ENCODE peak calls at places on chromosome 12, in eight cellular contexts. J is Calu3, K is T-helper 2 cell, V is Ammon's horn, S is RWPE1, T is COR-L47, H is PC-3, G is NCI-H1105. C is an unnamed sample.

GRCh38 chr12:57498143-57498524 is 10.3 kb downstream of the MARS1 start:
- DNase-seq in G (no peak), K (no peak), J (no peak), T (no peak), H (no peak), S (no peak), V (no peak), C (no peak)

GRCh38 chr12:42463671-42464070 is 125.9 kb downstream of the PRICKLE1 start:
- DNase-seq in T (no peak), S (no peak), K (no peak), H (no peak), G (no peak), V (no peak), J (no peak), C (no peak)

GRCh38 chr12:113647048-113647447 is 175.4 kb upstream of the LHX5 start:
- DNase-seq in H (no peak), V (peak; percentile 8), G (peak; percentile 28), S (no peak), T (no peak), J (peak; percentile 15), K (no peak), C (no peak)

GRCh38 chr12:13428538-13429265 is 232.2 kb downstream of the EMP1 start:
- DNase-seq in H (no peak), K (no peak), G (peak; percentile 35), J (no peak), T (peak; percentile 1), V (no peak), S (no peak), C (no peak)

GRCh38 chr12:68497702-68498101 is 113.0 kb upstream of the RAP1B start:
- DNase-seq in V (no peak), K (no peak), S (no peak), J (no peak), H (peak; percentile 50), T (no peak), G (no peak), C (peak; percentile 20)

GRCh38 chr12:104370989-104371870 is 67.7 kb downstream of the EID3 start:
- DNase-seq in S (peak; percentile 37), H (peak; percentile 99), V (no peak), K (no peak), J (peak; percentile 74), T (no peak), G (no peak), C (no peak)

GRCh38 chr12:129589503-129589902 is 314.3 kb downstream of the TMEM132D start:
- DNase-seq in G (no peak), H (no peak), T (no peak), K (no peak), V (no peak), S (no peak), J (no peak), C (no peak)

GRCh38 chr12:13251496-13251895 is 55.0 kb downstream of the EMP1 start:
- DNase-seq in H (no peak), V (no peak), J (no peak), K (no peak), S (no peak), G (no peak), T (no peak), C (peak; percentile 87)

GRCh38 chr12:77377116-77377515 is 311.7 kb upstream of the E2F7 start:
- DNase-seq in V (no peak), H (no peak), T (no peak), S (no peak), G (no peak), J (no peak), K (no peak), C (no peak)

GRCh38 chr12:69933115-69933552 is 108.1 kb downstream of the MYRFL start:
- DNase-seq in S (no peak), J (no peak), K (no peak), G (no peak), V (no peak), H (no peak), T (no peak), C (no peak)

GRCh38 chr12:27335364-27336145 is 2.9 kb downstream of the BMAL2 start:
- DNase-seq in J (peak; percentile 43), V (no peak), K (no peak), H (peak; percentile 87), G (no peak), S (no peak), T (no peak), C (no peak)

GRCh38 chr12:76422154-76422877 is 74.1 kb upstream of the BBS10 start:
- DNase-seq in S (no peak), V (peak; percentile 6), K (no peak), G (no peak), T (no peak), J (no peak), H (no peak), C (peak; percentile 7)

GRCh38 chr12:47071241-47071852 is 8.1 kb upstream of the PCED1B start:
- DNase-seq in H (peak; percentile 35), J (no peak), K (no peak), S (no peak), V (no peak), T (no peak), G (no peak), C (peak; percentile 17)

GRCh38 chr12:67452119-67452805 is 183.1 kb downstream of the CAND1 start:
- DNase-seq in T (no peak), S (no peak), J (no peak), V (peak; percentile 29), H (no peak), K (no peak), G (no peak), C (no peak)

GRCh38 chr12:118689793-118690192 is 291.5 kb upstream of the SRRM4 start:
- DNase-seq in T (no peak), J (no peak), G (no peak), K (no peak), H (no peak), S (no peak), V (no peak), C (no peak)

GRCh38 chr12:77630341-77630740 is 200.4 kb upstream of the NAV3 start:
- DNase-seq in K (no peak), G (no peak), J (no peak), V (no peak), T (no peak), H (no peak), S (no peak), C (no peak)

GRCh38 chr12:108565976-108566375 is 3.6 kb downstream of the ISCU start:
- DNase-seq in J (peak; percentile 89), T (peak; percentile 82), H (peak; percentile 96), K (peak; percentile 48), V (no peak), S (peak; percentile 85), G (peak; percentile 84), C (peak; percentile 55)

GRCh38 chr12:45849289-45849688 is 119.8 kb downstream of the ARID2 start:
- DNase-seq in T (no peak), K (no peak), H (peak; percentile 17), G (no peak), J (no peak), S (no peak), V (no peak), C (no peak)

GRCh38 chr12:694734-695503 is 31.7 kb upstream of the NINJ2 start:
- DNase-seq in H (no peak), J (peak; percentile 16), K (no peak), G (no peak), S (no peak), V (peak; percentile 42), T (no peak), C (no peak)

GRCh38 chr12:103827800-103828440 is 13.1 kb downstream of the NT5DC3 start:
- DNase-seq in J (no peak), H (no peak), S (no peak), G (no peak), V (no peak), K (no peak), T (no peak), C (no peak)

GRCh38 chr12:103046154-103046553 is 88.7 kb downstream of the ASCL1 start:
- DNase-seq in V (no peak), G (no peak), K (no peak), J (no peak), H (no peak), T (no peak), S (no peak), C (no peak)

GRCh38 chr12:46774011-46774633 is 51.7 kb downstream of the SLC38A4 start:
- DNase-seq in S (no peak), J (no peak), G (no peak), H (peak; percentile 65), V (no peak), K (no peak), T (no peak), C (no peak)

GRCh38 chr12:50452795-50453194 is 52.0 kb upstream of the DIP2B start:
- DNase-seq in G (no peak), K (no peak), H (no peak), S (no peak), T (no peak), V (no peak), J (no peak), C (no peak)

GRCh38 chr12:6840428-6841138 is at the start of gene GNB3:
- DNase-seq in T (no peak), G (no peak), V (no peak), K (no peak), S (no peak), H (no peak), J (no peak), C (no peak)

GRCh38 chr12:46998811-46999368 is 80.5 kb upstream of the PCED1B start:
- DNase-seq in J (no peak), T (no peak), K (no peak), G (no peak), V (no peak), S (peak; percentile 71), H (peak; percentile 86), C (no peak)

GRCh38 chr12:51183816-51184215 is 10.9 kb upstream of the TFCP2 start:
- DNase-seq in T (peak; percentile 47), H (peak; percentile 1), G (peak; percentile 40), V (no peak), S (no peak), J (no peak), K (no peak), C (peak; percentile 5)

GRCh38 chr12:19131020-19131431 is 1.5 kb downstream of the PLEKHA5 start:
- DNase-seq in G (no peak), S (peak; percentile 43), V (peak; percentile 34), H (peak; percentile 74), T (no peak), J (peak; percentile 15), K (no peak), C (peak; percentile 37)

GRCh38 chr12:64160718-64161060 is 61.4 kb downstream of the KICS2 start:
- DNase-seq in S (peak; percentile 65), V (no peak), K (no peak), J (no peak), G (no peak), T (no peak), H (peak; percentile 73), C (no peak)

GRCh38 chr12:84159245-84159644 is 753.4 kb downstream of the SLC6A15 start:
- DNase-seq in H (no peak), S (no peak), K (no peak), G (no peak), J (no peak), V (no peak), T (no peak), C (no peak)

GRCh38 chr12:4918950-4919660 is 9.4 kb downstream of the KCNA1 start:
- DNase-seq in K (no peak), S (no peak), G (no peak), V (no peak), T (no peak), H (no peak), J (no peak), C (no peak)

GRCh38 chr12:109385339-109386078 is 37.8 kb downstream of the MYO1H start:
- DNase-seq in G (peak; percentile 46), V (peak; percentile 32), K (no peak), H (peak; percentile 81), T (peak; percentile 62), J (peak; percentile 4), S (peak; percentile 56), C (peak; percentile 17)

GRCh38 chr12:85796001-85796400 is 40.2 kb downstream of the RASSF9 start:
- DNase-seq in H (no peak), T (no peak), S (no peak), J (no peak), V (no peak), K (no peak), G (no peak), C (no peak)

GRCh38 chr12:12503384-12504078 is 59.1 kb downstream of the DUSP16 start:
- DNase-seq in T (no peak), J (no peak), V (no peak), S (no peak), H (no peak), G (no peak), K (peak; percentile 14), C (no peak)